ENCODE peak calls at places on chromosomes 2 and 18, in nine cellular contexts. U is CD4-positive, alpha-beta memory T cell; P is IMR-90; D is LNCaP clone FGC; L is lower leg skin; K is GM23338; M is GM12865; N is K562; W is fibroblast of pulmonary artery. I is an unnamed sample.

GRCh38 chr2:45114221-45114955 is 105.1 kb upstream of the SIX2 start:
- DNase-seq in N (no peak), U (no peak), P (no peak), D (no peak), W (no peak), K (no peak), M (no peak), L (no peak), I (no peak)

GRCh38 chr2:128784626-128785306 is 466.1 kb upstream of the HS6ST1 start:
- DNase-seq in L (no peak), K (no peak), N (no peak), M (no peak), W (no peak), P (no peak), D (no peak), U (no peak), I (no peak)

GRCh38 chr2:62344472-62344871 is 148.6 kb downstream of the B3GNT2 start:
- DNase-seq in W (no peak), K (no peak), N (no peak), P (no peak), D (no peak), U (no peak), L (no peak), M (peak), I (no peak)

GRCh38 chr2:138522556-138522955 is 21.0 kb downstream of the SPOPL start:
- DNase-seq in D (no peak), M (peak), L (no peak), N (no peak), W (no peak), U (no peak), K (no peak), P (no peak), I (no peak)

GRCh38 chr2:219684721-219685689 is 57.6 kb downstream of the SLC4A3 start:
- DNase-seq in N (peak), P (peak), W (peak), D (no peak), L (peak), K (peak), M (peak), U (no peak), I (no peak)

GRCh38 chr18:45962461-45962860 is 4.7 kb downstream of the EPG5 start:
- DNase-seq in P (peak), U (peak), K (no peak), M (peak), L (no peak), N (no peak), D (no peak), W (peak), I (peak)

GRCh38 chr2:223779877-223780276 is 57.5 kb downstream of the AP1S3 start:
- DNase-seq in M (peak), K (peak), U (peak), D (no peak), P (peak), W (peak), L (no peak), N (peak), I (peak)

GRCh38 chr2:191740016-191740419 is 62.1 kb downstream of the NABP1 start:
- DNase-seq in W (no peak), D (no peak), M (peak), N (no peak), K (no peak), U (peak), P (no peak), L (no peak), I (peak)

GRCh38 chr2:240786871-240787311 is 33.1 kb downstream of the KIF1A start:
- DNase-seq in N (no peak), U (no peak), K (no peak), M (no peak), P (no peak), D (no peak), W (no peak), L (no peak), I (no peak)

GRCh38 chr2:239026711-239027430 is 179.0 kb downstream of the TWIST2 start:
- DNase-seq in P (no peak), W (no peak), N (no peak), K (peak), U (no peak), D (no peak), M (no peak), L (no peak), I (no peak)

GRCh38 chr18:34492652-34493051 is 217.4 kb upstream of the DTNA start:
- DNase-seq in P (no peak), L (no peak), N (no peak), M (no peak), D (peak), U (no peak), W (peak), K (peak), I (no peak)

GRCh38 chr18:12744103-12744502 is 41.3 kb downstream of the PSMG2 start:
- DNase-seq in W (peak), K (peak), L (no peak), N (no peak), U (peak), P (peak), D (peak), M (peak), I (peak)

GRCh38 chr18:5582849-5583667 is 39.3 kb upstream of the EPB41L3 start:
- DNase-seq in N (no peak), D (no peak), M (no peak), W (peak), K (no peak), U (no peak), L (no peak), P (peak), I (no peak)

GRCh38 chr2:168585700-168586099 is 129.6 kb downstream of the CERS6 start:
- DNase-seq in N (no peak), D (no peak), W (no peak), L (no peak), M (no peak), P (no peak), K (no peak), U (no peak), I (no peak)

GRCh38 chr2:46866770-46867246 is 48.8 kb downstream of the MCFD2 start:
- DNase-seq in W (peak), M (no peak), L (peak), N (no peak), D (no peak), K (no peak), P (no peak), U (no peak), I (no peak)

GRCh38 chr2:203893386-203893785 is 25.8 kb downstream of the CTLA4 start:
- DNase-seq in N (no peak), K (no peak), D (no peak), W (peak), L (no peak), M (no peak), P (peak), U (no peak), I (no peak)

GRCh38 chr2:230614913-230615332 is 97.7 kb upstream of the CAB39 start:
- DNase-seq in M (peak), W (no peak), N (no peak), K (peak), P (no peak), U (no peak), L (no peak), D (no peak), I (no peak)

GRCh38 chr18:76619342-76620315 is 124.6 kb upstream of the ZNF516 start:
- DNase-seq in K (peak), P (peak), U (no peak), M (no peak), D (no peak), N (no peak), W (peak), L (peak), I (no peak)

GRCh38 chr2:84493494-84493893 is 22.8 kb upstream of the DNAH6 start:
- DNase-seq in W (peak), P (peak), D (no peak), L (no peak), M (no peak), N (no peak), U (no peak), K (peak), I (no peak)

GRCh38 chr2:84481702-84482101 is 22.6 kb upstream of the SUCLG1 start:
- DNase-seq in M (no peak), D (no peak), L (no peak), P (peak), K (no peak), N (no peak), W (peak), U (peak), I (peak)

GRCh38 chr2:161975062-161975812 is 98.8 kb downstream of the DPP4 start:
- DNase-seq in L (no peak), K (no peak), P (peak), M (no peak), U (no peak), N (no peak), W (no peak), D (no peak), I (no peak)

GRCh38 chr18:3747176-3747973 is 297.4 kb downstream of the TGIF1 start:
- DNase-seq in U (no peak), M (no peak), L (peak), W (peak), N (no peak), D (no peak), P (peak), K (no peak), I (no peak)

GRCh38 chr2:29260151-29260772 is 145.0 kb downstream of the CLIP4 start:
- DNase-seq in K (no peak), L (no peak), N (no peak), D (no peak), P (peak), W (peak), M (no peak), U (no peak), I (no peak)

GRCh38 chr2:128277961-128278681 is 40.5 kb downstream of the HS6ST1 start:
- DNase-seq in W (no peak), U (no peak), N (no peak), D (no peak), K (no peak), M (no peak), L (no peak), P (no peak), I (no peak)

GRCh38 chr18:14971461-14972185 is 223.7 kb downstream of the ANKRD30B start:
- DNase-seq in U (no peak), M (no peak), L (no peak), P (no peak), D (no peak), N (no peak), W (no peak), K (no peak), I (no peak)

GRCh38 chr2:113157108-113157896 is 16.5 kb upstream of the PSD4 start:
- DNase-seq in L (no peak), N (peak), M (peak), K (peak), U (peak), P (no peak), D (no peak), W (no peak), I (no peak)

GRCh38 chr2:74267068-74267467 is 68.7 kb downstream of the MTHFD2 start:
- DNase-seq in P (no peak), W (no peak), K (peak), U (peak), L (no peak), D (no peak), N (peak), M (peak), I (peak)

GRCh38 chr2:224584768-224585204 is 377 bp downstream of the CUL3 start:
- DNase-seq in P (no peak), U (peak), L (peak), D (no peak), K (peak), W (peak), N (peak), M (peak), I (no peak)

GRCh38 chr18:22433960-22434359 is 16.2 kb upstream of the CTAGE1 start:
- DNase-seq in P (peak), D (no peak), K (no peak), M (no peak), U (no peak), W (peak), L (no peak), N (no peak), I (no peak)

GRCh38 chr2:140759431-140760156 is 1371.2 kb downstream of the LRP1B start:
- DNase-seq in U (no peak), W (no peak), N (no peak), L (no peak), K (no peak), P (no peak), M (no peak), D (no peak), I (no peak)

GRCh38 chr2:53880756-53881155 is 21.0 kb upstream of the GPR75 start:
- DNase-seq in U (no peak), D (no peak), L (no peak), P (peak), M (no peak), K (no peak), W (peak), N (no peak), I (no peak)

GRCh38 chr18:23239885-23240608 is 104.8 kb downstream of the CABLES1 start:
- DNase-seq in U (no peak), K (no peak), P (no peak), D (no peak), N (no peak), W (no peak), L (no peak), M (no peak), I (no peak)

GRCh38 chr2:231985823-231986261 is 24.3 kb downstream of the DIS3L2 start:
- DNase-seq in K (peak), N (peak), D (no peak), M (no peak), P (no peak), W (no peak), U (no peak), L (peak), I (no peak)

GRCh38 chr2:33272001-33272400 is 204.4 kb upstream of the RASGRP3 start:
- DNase-seq in L (no peak), K (no peak), M (peak), W (no peak), P (peak), U (peak), N (no peak), D (no peak), I (peak)

GRCh38 chr2:226174390-226174789 is 625.2 kb downstream of the IRS1 start:
- DNase-seq in M (no peak), P (no peak), K (no peak), L (no peak), N (no peak), U (no peak), W (no peak), D (no peak), I (no peak)

GRCh38 chr2:96195410-96196071 is 13.1 kb downstream of the STARD7 start:
- DNase-seq in L (no peak), D (no peak), U (no peak), M (no peak), N (no peak), P (peak), K (no peak), W (no peak), I (no peak)

GRCh38 chr2:238163494-238164198 is 4.9 kb downstream of the ERFE start:
- DNase-seq in P (no peak), W (no peak), N (no peak), K (peak), D (no peak), L (no peak), M (no peak), U (no peak), I (no peak)

GRCh38 chr2:85445316-85446295 is 27.1 kb downstream of the SH2D6 start:
- DNase-seq in U (no peak), W (peak), M (no peak), L (no peak), N (no peak), D (peak), K (no peak), P (peak), I (no peak)

GRCh38 chr2:189633392-189633811 is 27.9 kb upstream of the ASNSD1 start:
- DNase-seq in D (no peak), P (no peak), M (peak), K (peak), U (peak), W (peak), L (no peak), N (no peak), I (peak)

DNA sequence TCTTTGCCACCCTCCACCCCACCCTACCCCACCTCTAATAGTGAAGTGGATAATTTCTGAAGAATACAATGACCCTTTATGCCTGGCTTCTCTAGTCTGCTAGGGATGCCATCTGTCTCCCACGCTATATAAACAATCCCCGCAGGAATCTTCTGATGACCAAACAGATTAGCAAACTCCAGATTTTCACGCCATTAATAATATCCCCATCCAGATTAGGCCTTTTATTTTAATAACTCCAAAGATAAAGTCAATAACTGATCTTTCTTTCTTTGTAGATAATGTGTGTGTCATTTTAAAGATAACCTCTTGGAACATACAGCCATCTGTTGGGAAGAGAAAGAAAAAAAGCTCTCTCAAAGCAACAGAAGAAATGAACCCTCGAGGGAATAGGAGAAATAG is 47.9 kb upstream of the CCDC150 start:
- DNase-seq in U (no peak), D (no peak), N (no peak), M (no peak), K (no peak), L (no peak), W (no peak), P (no peak), I (no peak)
- H3K4me3 ChIP-seq in U (no peak), D (no peak), N (no peak), M (no peak), K (peak), L (no peak), W (no peak), P (no peak), I (no peak)

GRCh38 chr2:11749646-11750349 is 3.4 kb downstream of the LPIN1 start:
- DNase-seq in P (peak), D (no peak), U (no peak), K (no peak), L (no peak), M (peak), W (no peak), N (no peak), I (no peak)

GRCh38 chr2:11748861-11749645 is 2.6 kb downstream of the LPIN1 start:
- DNase-seq in N (no peak), K (no peak), W (no peak), P (no peak), M (no peak), U (no peak), D (no peak), L (no peak), I (no peak)

GRCh38 chr2:11746807-11747459 is 501 bp downstream of the LPIN1 start:
- DNase-seq in W (peak), D (no peak), U (peak), P (peak), N (no peak), K (peak), M (no peak), L (no peak), I (no peak)

GRCh38 chr2:11746376-11746806 is at the start of gene LPIN1:
- DNase-seq in N (peak), K (peak), W (peak), L (peak), U (peak), D (no peak), M (peak), P (peak), I (peak)

GRCh38 chr2:11748018-11748860 is 1.8 kb downstream of the LPIN1 start:
- DNase-seq in L (no peak), N (no peak), M (no peak), W (no peak), D (no peak), K (no peak), P (no peak), U (no peak), I (no peak)
- H3K4me3 ChIP-seq in L (no peak), N (peak), M (peak), W (peak), D (peak), K (peak), P (no peak), U (peak), I (peak)

GRCh38 chr18:78406743-78407455 is 572.7 kb upstream of the SALL3 start:
- DNase-seq in N (no peak), D (peak), M (no peak), K (no peak), U (no peak), P (no peak), W (no peak), L (no peak), I (peak)
- H3K4me3 ChIP-seq in N (no peak), D (no peak), M (no peak), K (no peak), U (no peak), P (no peak), W (no peak), L (no peak), I (peak)

GRCh38 chr2:20012032-20012281 is 511 bp downstream of the MATN3 start:
- DNase-seq in W (no peak), K (peak), P (no peak), N (no peak), M (no peak), D (no peak), L (no peak), U (no peak), I (no peak)

GRCh38 chr2:20015482-20016083 is 3.1 kb upstream of the MATN3 start:
- DNase-seq in W (peak), P (peak), L (no peak), M (peak), D (no peak), K (peak), U (peak), N (peak), I (peak)

GRCh38 chr2:20011276-20012031 is 1.0 kb downstream of the MATN3 start:
- DNase-seq in K (no peak), P (no peak), M (no peak), L (no peak), D (no peak), N (no peak), W (no peak), U (no peak), I (no peak)

GRCh38 chr2:20013061-20013721 is 723 bp upstream of the MATN3 start:
- DNase-seq in M (no peak), P (no peak), W (no peak), L (no peak), K (peak), U (no peak), D (no peak), N (no peak), I (no peak)

DNA sequence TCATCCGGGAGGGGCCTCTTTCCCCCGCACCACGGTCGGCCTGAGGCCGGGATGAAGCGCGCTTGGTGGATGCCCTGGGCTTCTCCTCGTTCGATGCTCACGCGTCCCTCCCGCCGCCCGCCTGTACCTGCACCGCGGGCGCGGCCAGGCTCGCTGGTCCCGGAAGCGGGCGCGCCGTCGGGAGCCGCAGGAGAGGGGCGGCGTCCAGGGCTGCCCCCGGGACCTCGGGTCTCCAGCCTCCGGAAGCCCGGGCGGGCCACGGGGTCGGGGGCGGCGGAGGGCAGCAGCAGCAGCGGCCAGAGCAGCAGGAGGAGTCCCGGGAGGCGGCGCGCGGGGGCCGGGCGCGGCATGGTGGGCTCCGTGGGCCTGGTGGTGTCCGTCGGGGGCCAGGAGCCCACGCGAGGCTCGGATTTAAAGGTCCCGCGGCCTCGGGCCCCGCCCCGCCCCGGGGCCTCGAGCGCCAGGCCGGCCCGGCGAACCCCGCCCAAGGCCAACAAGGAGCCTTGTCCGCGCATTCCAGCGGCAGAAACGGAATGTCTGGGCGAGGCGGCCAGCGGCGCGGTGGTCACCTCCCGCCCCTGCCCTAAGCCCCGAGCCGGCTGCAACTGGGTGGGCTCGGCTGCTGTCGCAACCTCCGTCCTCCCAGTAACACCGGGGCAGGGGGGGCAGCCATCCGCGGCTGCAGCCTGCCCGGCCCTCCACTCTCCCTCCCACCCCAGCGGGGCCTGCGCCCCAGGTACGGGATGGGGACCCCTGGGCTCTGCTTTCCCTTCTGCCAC is at the start of gene MATN3:
- DNase-seq in N (peak), K (peak), M (no peak), W (peak), L (no peak), P (no peak), D (no peak), U (no peak), I (no peak)
- H3K4me3 ChIP-seq in N (peak), K (peak), M (peak), W (peak), L (peak), P (peak), D (peak), U (peak), I (no peak)

I was measured in Jurkat, Clone E6-1.